ENCODE peak calls at places on chromosome 16, in four cellular contexts. E is cardiac fibroblast, J is PC-3, Z is endothelial cell of umbilical vein. W is an unnamed sample.

GRCh38 chr16:50323335-50324011 is 45.3 kb downstream of the BRD7 start:
- DNase-seq in E (peak; percentile 61), J (peak; percentile 38), Z (peak; percentile 46), W (no peak)

GRCh38 chr16:10619271-10619849 is 39.0 kb upstream of the EMP2 start:
- DNase-seq in E (no peak), J (no peak), Z (no peak), W (peak; percentile 69)

GRCh38 chr16:425740-426114 is 278 bp downstream of the RAB11FIP3 start:
- DNase-seq in E (no peak), J (no peak), Z (no peak), W (no peak)

GRCh38 chr16:25066426-25066746 is 45.2 kb upstream of the LCMT1 start:
- DNase-seq in E (no peak), J (no peak), Z (no peak), W (no peak)

GRCh38 chr16:11967195-11967911 is 2.3 kb downstream of the TNFRSF17 start:
- DNase-seq in E (no peak), J (no peak), Z (no peak), W (no peak)

GRCh38 chr16:720990-721764 is at the start of gene ANTKMT:
- DNase-seq in E (peak; percentile 62), J (peak; percentile 79), Z (peak; percentile 64), W (peak; percentile 90)

GRCh38 chr16:67026570-67026969 is 2.4 kb upstream of the CBFB start:
- DNase-seq in E (no peak), J (no peak), Z (no peak), W (no peak)

GRCh38 chr16:76487411-76488064 is 210.3 kb downstream of the CNTNAP4 start:
- DNase-seq in E (no peak), J (no peak), Z (no peak), W (no peak)

GRCh38 chr16:47470810-47471209 is 9.7 kb downstream of the PHKB start:
- DNase-seq in E (no peak), J (no peak), Z (no peak), W (no peak)

GRCh38 chr16:85446846-85447656 is 166.1 kb upstream of the GSE1 start:
- DNase-seq in E (no peak), J (no peak), Z (no peak), W (no peak)

GRCh38 chr16:53714080-53715050 is 10.4 kb downstream of the FTO start:
- DNase-seq in E (peak; percentile 39), J (no peak), Z (no peak), W (no peak)

GRCh38 chr16:28136751-28137434 is 73.4 kb upstream of the GSG1L start:
- DNase-seq in E (no peak), J (no peak), Z (no peak), W (no peak)

GRCh38 chr16:84864266-84864955 is 44.6 kb downstream of the CRISPLD2 start:
- DNase-seq in E (no peak), J (no peak), Z (no peak), W (peak; percentile 17)

GRCh38 chr16:13492046-13492445 is 427.9 kb upstream of the ERCC4 start:
- DNase-seq in E (no peak), J (no peak), Z (no peak), W (no peak)

GRCh38 chr16:74775255-74775654 is 635 bp upstream of the FA2H start:
- DNase-seq in E (no peak), J (no peak), Z (no peak), W (no peak)

GRCh38 chr16:57994778-57995177 is 5.7 kb downstream of the ZNF319 start:
- DNase-seq in E (peak; percentile 58), J (peak; percentile 37), Z (no peak), W (peak; percentile 70)

GRCh38 chr16:55138298-55138697 is 185.7 kb upstream of the IRX6 start:
- DNase-seq in E (no peak), J (no peak), Z (no peak), W (no peak)

GRCh38 chr16:50133214-50133613 is 19.9 kb upstream of the TENT4B start:
- DNase-seq in E (no peak), J (no peak), Z (no peak), W (no peak)

GRCh38 chr16:4653981-4654380 is 29.4 kb downstream of the MGRN1 start:
- DNase-seq in E (no peak), J (no peak), Z (no peak), W (no peak)

GRCh38 chr16:10957771-10958486 is 13.6 kb downstream of the CLEC16A start:
- DNase-seq in E (peak; percentile 40), J (peak; percentile 43), Z (peak; percentile 66), W (no peak)

GRCh38 chr16:68668266-68668665 is 23.2 kb downstream of the CDH3 start:
- DNase-seq in E (no peak), J (peak; percentile 92), Z (no peak), W (no peak)

GRCh38 chr16:8572919-8573724 is 17.2 kb downstream of the TMEM114 start:
- DNase-seq in E (peak; percentile 75), J (peak; percentile 34), Z (no peak), W (no peak)

GRCh38 chr16:51638338-51639135 is 487.5 kb upstream of the SALL1 start:
- DNase-seq in E (no peak), J (no peak), Z (no peak), W (no peak)

GRCh38 chr16:16164244-16164643 is 59.0 kb downstream of the ABCC6 start:
- DNase-seq in E (no peak), J (no peak), Z (no peak), W (no peak)

GRCh38 chr16:3148256-3149192 is 13.7 kb downstream of the ZNF213 start:
- DNase-seq in E (no peak), J (no peak), Z (no peak), W (no peak)

GRCh38 chr16:56554441-56554840 is 10.4 kb upstream of the MT4 start:
- DNase-seq in E (no peak), J (no peak), Z (no peak), W (no peak)

GRCh38 chr16:74372953-74373846 is 2.9 kb upstream of the NPIPB15 start:
- DNase-seq in E (no peak), J (no peak), Z (no peak), W (no peak)

GRCh38 chr16:5865231-5865630 is 767.6 kb upstream of the EEF2KMT start:
- DNase-seq in E (no peak), J (no peak), Z (no peak), W (no peak)

GRCh38 chr16:66367968-66368891 is 1.7 kb downstream of the CDH5 start:
- DNase-seq in E (peak; percentile 41), J (no peak), Z (peak; percentile 72), W (peak; percentile 54)

GRCh38 chr16:62644030-62644812 is 608.0 kb upstream of the CDH8 start:
- DNase-seq in E (no peak), J (no peak), Z (no peak), W (peak; percentile 18)

GRCh38 chr16:12436201-12436657 is 367.5 kb downstream of the CPPED1 start:
- DNase-seq in E (no peak), J (no peak), Z (no peak), W (no peak)

GRCh38 chr16:27326738-27327585 is 13.2 kb downstream of the IL4R start:
- DNase-seq in E (peak; percentile 98), J (peak; percentile 88), Z (peak; percentile 78), W (peak; percentile 78)

GRCh38 chr16:86555763-86556130 is 712 bp upstream of the MTHFSD start:
- DNase-seq in E (no peak), J (no peak), Z (no peak), W (no peak)

GRCh38 chr16:49576173-49576494 is 202.5 kb downstream of the C16orf78 start:
- DNase-seq in E (no peak), J (no peak), Z (no peak), W (no peak)

GRCh38 chr16:27920391-27920891 is 143.1 kb downstream of the GSG1L start:
- DNase-seq in E (no peak), J (peak; percentile 13), Z (no peak), W (no peak)

GRCh38 chr16:57630402-57630787 is 2.0 kb downstream of the ADGRG1 start:
- DNase-seq in E (no peak), J (no peak), Z (no peak), W (no peak)

W was measured in left ventricle myocardium superior.